ENCODE peak calls at places on chromosomes 12 and 14, in four cellular contexts. F, N, M and I are unnamed samples.

GRCh38 chr14:50333010-50333409 is 20.9 kb downstream of the DMAC2L start:
- ATAC-seq in F (no peak), N (no peak), M (peak; percentile 79), I (peak; percentile 46)

GRCh38 chr12:65902504-65902903 is 78.2 kb downstream of the HMGA2 start:
- ATAC-seq in F (no peak), N (no peak), M (no peak), I (no peak)

GRCh38 chr12:96170762-96171161 is 23.4 kb upstream of the ELK3 start:
- ATAC-seq in F (no peak), N (no peak), M (no peak), I (no peak)

GRCh38 chr14:100408350-100409015 is 85.3 kb downstream of the SLC25A47 start:
- ATAC-seq in F (peak; percentile 79), N (no peak), M (no peak), I (peak; percentile 37)

GRCh38 chr14:76640923-76641395 is 120.3 kb upstream of the VASH1 start:
- ATAC-seq in F (no peak), N (no peak), M (peak; percentile 61), I (no peak)

GRCh38 chr14:74514471-74514932 is 20.9 kb downstream of the ISCA2 start:
- ATAC-seq in F (peak; percentile 29), N (peak; percentile 33), M (no peak), I (peak; percentile 21)

GRCh38 chr14:103879118-103879569 is 31.8 kb upstream of the PPP1R13B start:
- ATAC-seq in F (no peak), N (no peak), M (no peak), I (no peak)

GRCh38 chr14:26104686-26105085 is 493.1 kb downstream of the NOVA1 start:
- ATAC-seq in F (no peak), N (no peak), M (no peak), I (no peak)

GRCh38 chr12:39144613-39145061 is 239.2 kb upstream of the CPNE8 start:
- ATAC-seq in F (peak; percentile 56), N (no peak), M (no peak), I (no peak)

GRCh38 chr14:89205137-89205740 is 211.8 kb downstream of the FOXN3 start:
- ATAC-seq in F (no peak), N (no peak), M (no peak), I (no peak)

GRCh38 chr12:104197264-104197663 is 18.3 kb upstream of the TXNRD1 start:
- ATAC-seq in F (no peak), N (no peak), M (no peak), I (no peak)

GRCh38 chr12:54195736-54196347 is 7.1 kb upstream of the SMUG1 start:
- ATAC-seq in F (peak; percentile 53), N (no peak), M (no peak), I (no peak)

GRCh38 chr12:119179335-119180021 is 747 bp downstream of the HSPB8 start:
- ATAC-seq in F (peak; percentile 72), N (no peak), M (peak; percentile 42), I (no peak)

GRCh38 chr12:124188561-124189405 is 106.1 kb upstream of the RFLNA start:
- ATAC-seq in F (peak; percentile 82), N (no peak), M (peak; percentile 85), I (no peak)

GRCh38 chr14:77040059-77040308 is 11.5 kb upstream of the IRF2BPL start:
- ATAC-seq in F (peak; percentile 85), N (peak; percentile 57), M (peak; percentile 76), I (peak; percentile 65)

GRCh38 chr12:51700887-51701286 is 109.9 kb downstream of the SCN8A start:
- ATAC-seq in F (no peak), N (no peak), M (no peak), I (no peak)

GRCh38 chr12:92334552-92334951 is 188.9 kb upstream of the BTG1 start:
- ATAC-seq in F (no peak), N (no peak), M (no peak), I (no peak)

GRCh38 chr12:123941000-123941399 is 31.6 kb downstream of the CCDC92 start:
- ATAC-seq in F (no peak), N (no peak), M (no peak), I (no peak)

GRCh38 chr14:103336191-103336590 is 2.2 kb downstream of the EIF5 start:
- ATAC-seq in F (no peak), N (no peak), M (no peak), I (no peak)

GRCh38 chr14:100441271-100441947 is 118.3 kb downstream of the SLC25A47 start:
- ATAC-seq in F (no peak), N (no peak), M (no peak), I (peak; percentile 35)

GRCh38 chr14:80865565-80865964 is 76.0 kb downstream of the CEP128 start:
- ATAC-seq in F (no peak), N (no peak), M (no peak), I (no peak)

GRCh38 chr12:104748790-104749189 is 209.3 kb downstream of the SLC41A2 start:
- ATAC-seq in F (peak; percentile 62), N (no peak), M (peak; percentile 98), I (no peak)

GRCh38 chr12:98514984-98515367 is 414 bp upstream of the TMPO start:
- ATAC-seq in F (no peak), N (no peak), M (no peak), I (no peak)

GRCh38 chr12:84561362-84561761 is 351.2 kb downstream of the SLC6A15 start:
- ATAC-seq in F (no peak), N (no peak), M (peak; percentile 44), I (no peak)

GRCh38 chr12:112908548-112908947 is 1.8 kb downstream of the OAS1 start:
- ATAC-seq in F (no peak), N (no peak), M (peak; percentile 29), I (peak; percentile 52)

GRCh38 chr14:95784137-95784536 is 70.2 kb upstream of the TCL1A start:
- ATAC-seq in F (no peak), N (no peak), M (no peak), I (no peak)

GRCh38 chr12:52121848-52122838 is 42.6 kb downstream of the SMIM41 start:
- ATAC-seq in F (peak; percentile 52), N (no peak), M (peak; percentile 54), I (no peak)

GRCh38 chr14:101588990-101589389 is 27.7 kb downstream of the DIO3 start:
- ATAC-seq in F (no peak), N (no peak), M (no peak), I (no peak)

GRCh38 chr12:52872644-52873384 is 24.0 kb upstream of the KRT78 start:
- ATAC-seq in F (no peak), N (no peak), M (no peak), I (no peak)

GRCh38 chr12:54360717-54361456 is 3.4 kb downstream of the GPR84 start:
- ATAC-seq in F (peak; percentile 42), N (no peak), M (peak; percentile 29), I (no peak)

GRCh38 chr14:68958553-68958952 is 20.5 kb downstream of the ACTN1 start:
- ATAC-seq in F (peak; percentile 39), N (no peak), M (peak; percentile 71), I (no peak)

GRCh38 chr14:97791072-97791471 is 993.9 kb downstream of the VRK1 start:
- ATAC-seq in F (no peak), N (no peak), M (no peak), I (no peak)

GRCh38 chr12:2166696-2167095 is 113.9 kb downstream of the CACNA1C start:
- ATAC-seq in F (no peak), N (no peak), M (no peak), I (no peak)

GRCh38 chr12:124699878-124700277 is 132.5 kb upstream of the NCOR2 start:
- ATAC-seq in F (peak; percentile 65), N (no peak), M (no peak), I (no peak)

GRCh38 chr14:57746563-57746962 is 119.3 kb downstream of the SLC35F4 start:
- ATAC-seq in F (peak; percentile 19), N (no peak), M (no peak), I (no peak)

GRCh38 chr12:115574831-115575230 is 702.7 kb downstream of the MED13L start:
- ATAC-seq in F (no peak), N (no peak), M (no peak), I (no peak)